ENCODE peak calls at places on chromosome 18, in four cellular contexts. O is HuH-7, Q is 8988T, P is cardiac muscle cell. J is an unnamed sample.

GRCh38 chr18:77127769-77128671 is 4.6 kb downstream of the MBP start:
- DNase-seq in O (no peak), Q (no peak), P (no peak), J (no peak)

GRCh38 chr18:6058941-6059340 is 163.6 kb upstream of the TMEM200C start:
- DNase-seq in O (no peak), Q (no peak), P (peak), J (peak)

GRCh38 chr18:38170845-38171244 is 605.2 kb upstream of the CELF4 start:
- DNase-seq in O (no peak), Q (no peak), P (no peak), J (no peak)

GRCh38 chr18:2223394-2223793 is 347.9 kb downstream of the METTL4 start:
- DNase-seq in O (no peak), Q (no peak), P (peak), J (no peak)

GRCh38 chr18:40347261-40347660 is 1607.8 kb upstream of the PIK3C3 start:
- DNase-seq in O (no peak), Q (no peak), P (no peak), J (no peak)

GRCh38 chr18:63578357-63578958 is 8.7 kb upstream of the SERPINB13 start:
- DNase-seq in O (peak), Q (no peak), P (peak), J (peak)

GRCh38 chr18:9433616-9434239 is 41.6 kb upstream of the RALBP1 start:
- DNase-seq in O (no peak), Q (no peak), P (peak), J (no peak)

GRCh38 chr18:71784777-71785176 is 759.4 kb downstream of the CBLN2 start:
- DNase-seq in O (no peak), Q (no peak), P (no peak), J (peak)

GRCh38 chr18:48321121-48321520 is 88.1 kb downstream of the ZBTB7C start:
- DNase-seq in O (no peak), Q (no peak), P (no peak), J (no peak)

GRCh38 chr18:56286775-56287174 is 351.6 kb downstream of the TXNL1 start:
- DNase-seq in O (no peak), Q (no peak), P (no peak), J (no peak)

GRCh38 chr18:49893036-49893435 is 79.7 kb upstream of the ACAA2 start:
- DNase-seq in O (no peak), Q (no peak), P (no peak), J (peak)

GRCh38 chr18:32629990-32630389 is 142.8 kb downstream of the KLHL14 start:
- DNase-seq in O (no peak), Q (no peak), P (no peak), J (no peak)

GRCh38 chr18:46061387-46061786 is 10.7 kb downstream of the PSTPIP2 start:
- DNase-seq in O (no peak), Q (no peak), P (no peak), J (no peak)

GRCh38 chr18:48622911-48623431 is 84.1 kb downstream of the CTIF start:
- DNase-seq in O (no peak), Q (no peak), P (no peak), J (no peak)

GRCh38 chr18:40877096-40877495 is 1077.9 kb upstream of the PIK3C3 start:
- DNase-seq in O (no peak), Q (no peak), P (no peak), J (no peak)

GRCh38 chr18:22451796-22452195 is 34.1 kb upstream of the CTAGE1 start:
- DNase-seq in O (no peak), Q (peak), P (peak), J (no peak)

GRCh38 chr18:37935086-37935485 is 369.5 kb upstream of the CELF4 start:
- DNase-seq in O (no peak), Q (no peak), P (no peak), J (no peak)

GRCh38 chr18:30920757-30921156 is 121.8 kb downstream of the DSC3 start:
- DNase-seq in O (no peak), Q (no peak), P (no peak), J (no peak)

GRCh38 chr18:60892855-60893254 is 440.4 kb upstream of the CDH20 start:
- DNase-seq in O (no peak), Q (no peak), P (no peak), J (peak)

GRCh38 chr18:36757081-36757480 is 71.7 kb downstream of the TPGS2 start:
- DNase-seq in O (peak), Q (peak), P (peak), J (peak)

GRCh38 chr18:79123948-79124347 is 54.8 kb downstream of the ATP9B start:
- DNase-seq in O (no peak), Q (no peak), P (no peak), J (no peak)

GRCh38 chr18:27803957-27804356 is 373.0 kb downstream of the CDH2 start:
- DNase-seq in O (no peak), Q (no peak), P (no peak), J (no peak)

GRCh38 chr18:13427354-13427753 is 208.8 kb downstream of the LDLRAD4 start:
- DNase-seq in O (no peak), Q (no peak), P (no peak), J (no peak)

GRCh38 chr18:59013744-59014143 is 125.9 kb upstream of the SEC11C start:
- DNase-seq in O (no peak), Q (no peak), P (no peak), J (no peak)

GRCh38 chr18:11167778-11168177 is 18.4 kb upstream of the PIEZO2 start:
- DNase-seq in O (no peak), Q (no peak), P (no peak), J (no peak)

J was measured in HepG2.